ENCODE peak calls at places on chromosome 18, in six cellular contexts. A is NCI-H510A; D is CD8-positive, alpha-beta T cell; Z is left cardiac atrium; X is mesothelial cell of epicardium; O is AG04450. Q is an unnamed sample.

GRCh38 chr18:7066965-7067555 is 50.5 kb downstream of the LAMA1 start:
- DNase-seq in A (no peak), Z (no peak), D (no peak), O (no peak), X (no peak), Q (no peak)

GRCh38 chr18:48829443-48830149 is 121.2 kb downstream of the SMAD7 start:
- DNase-seq in A (no peak), Z (peak), X (peak), O (no peak), D (no peak), Q (peak)

GRCh38 chr18:9823805-9824473 is 61.8 kb upstream of the TXNDC2 start:
- DNase-seq in Z (no peak), O (no peak), A (no peak), X (no peak), D (no peak), Q (no peak)

GRCh38 chr18:11850821-11851155 is 425 bp upstream of the CHMP1B start:
- DNase-seq in A (no peak), Z (no peak), X (no peak), O (no peak), D (no peak), Q (no peak)

GRCh38 chr18:63178526-63178880 is 141.1 kb downstream of the BCL2 start:
- DNase-seq in D (no peak), Z (peak), O (no peak), A (no peak), X (no peak), Q (no peak)

GRCh38 chr18:9898792-9899549 is 13.2 kb downstream of the TXNDC2 start:
- DNase-seq in A (no peak), D (no peak), O (no peak), Z (no peak), X (no peak), Q (no peak)

GRCh38 chr18:68781224-68781623 is 16.7 kb upstream of the CCDC102B start:
- DNase-seq in Z (no peak), A (no peak), D (no peak), O (no peak), X (no peak), Q (no peak)

GRCh38 chr18:36130039-36130831 is 536 bp downstream of the ELP2 start:
- DNase-seq in X (peak), A (no peak), D (no peak), O (no peak), Z (no peak), Q (no peak)

GRCh38 chr18:46630991-46631390 is 26.0 kb downstream of the LOXHD1 start:
- DNase-seq in X (no peak), A (no peak), O (no peak), Z (no peak), D (no peak), Q (no peak)

GRCh38 chr18:3499498-3499897 is 49.5 kb downstream of the TGIF1 start:
- DNase-seq in A (no peak), O (no peak), X (no peak), D (no peak), Z (no peak), Q (peak)

GRCh38 chr18:46768166-46768921 is 11.5 kb upstream of the ST8SIA5 start:
- DNase-seq in O (no peak), Z (peak), X (no peak), D (no peak), A (no peak), Q (no peak)

GRCh38 chr18:2597639-2598038 is 26.3 kb downstream of the NDC80 start:
- DNase-seq in Z (no peak), X (no peak), A (no peak), O (no peak), D (no peak), Q (no peak)

GRCh38 chr18:37484893-37485834 is 80.4 kb downstream of the CELF4 start:
- DNase-seq in A (peak), Z (peak), O (no peak), D (no peak), X (peak), Q (peak)

GRCh38 chr18:78678318-78678695 is 301.3 kb upstream of the SALL3 start:
- DNase-seq in O (no peak), X (no peak), D (no peak), A (no peak), Z (no peak), Q (no peak)

GRCh38 chr18:57670046-57670445 is 48.4 kb upstream of the NARS1 start:
- DNase-seq in X (no peak), A (no peak), O (no peak), Z (no peak), D (no peak), Q (no peak)

GRCh38 chr18:53991202-53991601 is 233.3 kb downstream of the MBD2 start:
- DNase-seq in D (no peak), A (no peak), X (no peak), O (no peak), Z (no peak), Q (no peak)

GRCh38 chr18:35695803-35696202 is 114.3 kb downstream of the GALNT1 start:
- DNase-seq in Z (peak), D (no peak), O (no peak), A (no peak), X (no peak), Q (no peak)

GRCh38 chr18:80169607-80170006 is 60.5 kb downstream of the ADNP2 start:
- DNase-seq in A (no peak), O (no peak), X (no peak), D (no peak), Z (no peak), Q (no peak)

GRCh38 chr18:58858591-58859468 is 5.8 kb upstream of the ZNF532 start:
- DNase-seq in X (no peak), D (no peak), A (no peak), Z (peak), O (no peak), Q (no peak)

GRCh38 chr18:2706903-2707302 is 51.4 kb downstream of the SMCHD1 start:
- DNase-seq in Z (no peak), D (no peak), A (no peak), X (no peak), O (no peak), Q (no peak)

GRCh38 chr18:21998531-21998930 is 170.9 kb upstream of the GATA6 start:
- DNase-seq in D (no peak), O (no peak), A (no peak), Z (peak), X (no peak), Q (no peak)

GRCh38 chr18:40911582-40912254 is 1043.3 kb upstream of the PIK3C3 start:
- DNase-seq in O (peak), D (no peak), Z (no peak), A (no peak), X (no peak), Q (no peak)

GRCh38 chr18:23887493-23887892 is 127.1 kb upstream of the TTC39C start:
- DNase-seq in Z (peak), O (no peak), A (no peak), D (no peak), X (no peak), Q (no peak)

GRCh38 chr18:66562279-66562678 is 41.6 kb downstream of the CDH19 start:
- DNase-seq in O (no peak), X (no peak), Z (no peak), D (no peak), A (no peak), Q (no peak)

GRCh38 chr18:57863706-57864105 is 60.6 kb upstream of the ATP8B1 start:
- DNase-seq in D (no peak), A (no peak), O (no peak), Z (no peak), X (no peak), Q (no peak)

GRCh38 chr18:9055185-9055584 is 47.3 kb upstream of the NDUFV2 start:
- DNase-seq in Z (no peak), X (no peak), A (no peak), D (no peak), O (peak), Q (no peak)

GRCh38 chr18:36809590-36810381 is 19.0 kb downstream of the TPGS2 start:
- DNase-seq in D (peak), O (no peak), Z (no peak), A (peak), X (no peak), Q (no peak)

GRCh38 chr18:49479381-49480137 is 7.5 kb downstream of the C18orf32 start:
- DNase-seq in A (no peak), X (no peak), D (no peak), O (no peak), Z (no peak), Q (no peak)

GRCh38 chr18:10926565-10927194 is 222.7 kb downstream of the PIEZO2 start:
- DNase-seq in Z (peak), O (no peak), A (no peak), X (no peak), D (no peak), Q (no peak)

GRCh38 chr18:13500891-13501887 is 225.2 kb downstream of the FAM210A start:
- DNase-seq in O (no peak), D (no peak), X (no peak), A (no peak), Z (peak), Q (no peak)

GRCh38 chr18:61581578-61582204 is 248.5 kb downstream of the CDH20 start:
- DNase-seq in Z (peak), A (peak), O (no peak), D (peak), X (peak), Q (peak)

GRCh38 chr18:10482985-10483949 is 28.8 kb downstream of the APCDD1 start:
- DNase-seq in D (no peak), O (no peak), A (no peak), Z (no peak), X (no peak), Q (no peak)

GRCh38 chr18:46155652-46156051 is 51.5 kb downstream of the HAUS1 start:
- DNase-seq in X (no peak), A (no peak), O (peak), Z (no peak), D (peak), Q (no peak)

GRCh38 chr18:5197032-5197434 is at the start of gene AKAIN1:
- DNase-seq in X (peak), D (no peak), Z (peak), O (no peak), A (peak), Q (peak)

GRCh38 chr18:78965917-78966878 is 13.4 kb upstream of the SALL3 start:
- DNase-seq in O (no peak), Z (no peak), X (no peak), A (no peak), D (no peak), Q (no peak)

GRCh38 chr18:8982416-8983183 is 119.9 kb upstream of the NDUFV2 start:
- DNase-seq in X (no peak), A (peak), Z (no peak), O (peak), D (no peak), Q (peak)